ENCODE peak calls at places on chromosomes 4 and X, in nine cellular contexts. N is DMS 273 treated with DMSO at 0.1 percent for 48 hours; R is CD4-positive, alpha-beta T cell; L is effector CD4-positive, alpha-beta T cell; B is NAMALWA; Z is body of pancreas; U is fibroblast of villous mesenchyme; G is substantia nigra; O is activated T-cell treated with anti-CD3 and anti-CD28 coated beads for 1 hour. I is an unnamed sample.

GRCh38 chr4:82587826-82588225 is 26.0 kb upstream of the TMEM150C start:
- DNase-seq in B (no peak), O (no peak), G (no peak), L (no peak), U (no peak), Z (no peak), R (no peak), N (no peak), I (no peak)

GRCh38 chrX:97224148-97224547 is 340.4 kb downstream of the RPA4 start:
- DNase-seq in O (no peak), L (no peak), B (no peak), R (no peak), Z (no peak), N (no peak), G (no peak), U (no peak), I (no peak)

GRCh38 chr4:75499900-75500299 is 14.3 kb downstream of the RCHY1 start:
- DNase-seq in G (no peak), O (no peak), U (no peak), N (no peak), B (no peak), R (no peak), L (no peak), Z (no peak), I (no peak)

GRCh38 chrX:50697691-50698090 is 116.3 kb downstream of the SHROOM4 start:
- DNase-seq in B (no peak), Z (no peak), R (no peak), U (peak; percentile 30), O (no peak), L (no peak), N (no peak), G (no peak), I (no peak)

GRCh38 chrX:47540754-47541538 is 20.1 kb upstream of the ARAF start:
- DNase-seq in U (peak; percentile 93), B (no peak), L (no peak), R (no peak), Z (peak; percentile 82), O (no peak), N (peak; percentile 79), G (peak; percentile 73), I (no peak)

GRCh38 chr4:87391783-87392054 is 731 bp upstream of the HSD17B11 start:
- DNase-seq in R (no peak), B (no peak), O (no peak), G (no peak), U (no peak), N (no peak), Z (no peak), L (no peak), I (no peak)

GRCh38 chr4:80201326-80202151 is 4.2 kb downstream of the PRDM8 start:
- DNase-seq in Z (no peak), R (peak; percentile 57), G (peak; percentile 45), B (no peak), N (no peak), L (peak; percentile 65), O (peak; percentile 54), U (peak; percentile 27), I (no peak)

GRCh38 chrX:84248226-84248625 is 60.2 kb upstream of the RPS6KA6 start:
- DNase-seq in B (no peak), Z (no peak), N (no peak), U (no peak), L (no peak), G (no peak), R (no peak), O (no peak), I (no peak)

GRCh38 chr4:107034982-107035710 is 967 bp downstream of the DKK2 start:
- DNase-seq in O (no peak), G (peak; percentile 13), N (no peak), Z (peak; percentile 12), R (no peak), B (no peak), U (peak; percentile 23), L (no peak), I (no peak)

GRCh38 chrX:53422915-53423268 is 219 bp downstream of the RIBC1 start:
- DNase-seq in L (no peak), R (no peak), B (no peak), N (peak; percentile 65), U (no peak), Z (no peak), O (no peak), G (no peak), I (no peak)